ENCODE peak calls at places on chromosomes 16 and 17, in eight cellular contexts. V is HS-27A, F is kidney tubule cell, T is GM19239, G is tibial artery, P is RPMI7951, C is substantia nigra, L is LHCN-M2. R is an unnamed sample.

GRCh38 chr16:51755039-51755501 is 604.0 kb upstream of the SALL1 start:
- DNase-seq in V (no peak), F (peak; percentile 71), T (no peak), G (no peak), P (peak; percentile 47), C (no peak), L (no peak), R (no peak)

GRCh38 chr16:84844561-84845495 is 25.0 kb downstream of the CRISPLD2 start:
- DNase-seq in V (no peak), F (no peak), T (no peak), G (no peak), P (no peak), C (no peak), L (no peak), R (no peak)

GRCh38 chr17:76442341-76443338 is 10.3 kb downstream of the UBE2O start:
- DNase-seq in V (no peak), F (no peak), T (no peak), G (no peak), P (no peak), C (no peak), L (no peak), R (no peak)

GRCh38 chr16:66916518-66916917 is 2.2 kb downstream of the CDH16 start:
- DNase-seq in V (no peak), F (no peak), T (no peak), G (no peak), P (no peak), C (no peak), L (no peak), R (no peak)

GRCh38 chr17:80053102-80053501 is 16.7 kb downstream of the CCDC40 start:
- DNase-seq in V (no peak), F (no peak), T (no peak), G (no peak), P (no peak), C (no peak), L (no peak), R (no peak)

GRCh38 chr17:79792371-79792871 is 4.5 kb downstream of the CBX8 start:
- DNase-seq in V (no peak), F (no peak), T (no peak), G (no peak), P (no peak), C (no peak), L (no peak), R (no peak)

GRCh38 chr17:17698371-17698770 is 17.1 kb downstream of the RAI1 start:
- DNase-seq in V (no peak), F (no peak), T (no peak), G (no peak), P (no peak), C (no peak), L (no peak), R (no peak)

GRCh38 chr17:50498021-50498874 is 10.0 kb upstream of the MYCBPAP start:
- DNase-seq in V (no peak), F (peak; percentile 72), T (no peak), G (no peak), P (no peak), C (no peak), L (no peak), R (no peak)

GRCh38 chr17:5861849-5862248 is 208.3 kb upstream of the WSCD1 start:
- DNase-seq in V (no peak), F (no peak), T (no peak), G (no peak), P (no peak), C (no peak), L (no peak), R (no peak)

GRCh38 chr16:30948956-30949654 is at the start of gene ORAI3:
- DNase-seq in V (no peak), F (peak; percentile 73), T (peak; percentile 78), G (peak; percentile 81), P (peak; percentile 67), C (peak; percentile 59), L (peak; percentile 68), R (peak; percentile 33)

GRCh38 chr17:40936976-40937375 is 470 bp downstream of the KRT23 start:
- DNase-seq in V (no peak), F (peak; percentile 50), T (no peak), G (no peak), P (no peak), C (no peak), L (no peak), R (no peak)

GRCh38 chr16:2439598-2439997 is 10.4 kb downstream of the CCNF start:
- DNase-seq in V (no peak), F (no peak), T (no peak), G (no peak), P (no peak), C (no peak), L (no peak), R (no peak)

GRCh38 chr16:87918866-87919680 is 17.3 kb downstream of the CA5A start:
- DNase-seq in V (no peak), F (no peak), T (no peak), G (peak; percentile 59), P (peak; percentile 81), C (no peak), L (no peak), R (no peak)

GRCh38 chr17:56648814-56649213 is 55.3 kb downstream of the NOG start:
- DNase-seq in V (no peak), F (no peak), T (no peak), G (no peak), P (no peak), C (no peak), L (no peak), R (no peak)

GRCh38 chr17:16351831-16352230 is 1.4 kb downstream of the CENPV start:
- DNase-seq in V (no peak), F (no peak), T (no peak), G (no peak), P (no peak), C (no peak), L (peak; percentile 39), R (no peak)

GRCh38 chr17:63740464-63741181 is 976 bp downstream of the STRADA start:
- DNase-seq in V (no peak), F (peak; percentile 27), T (no peak), G (no peak), P (peak; percentile 9), C (no peak), L (no peak), R (no peak)

GRCh38 chr17:57868775-57869598 is 19.1 kb upstream of the MRPS23 start:
- DNase-seq in V (no peak), F (no peak), T (no peak), G (no peak), P (no peak), C (no peak), L (no peak), R (no peak)

GRCh38 chr16:85327731-85328664 is 215.7 kb upstream of the CIBAR2 start:
- DNase-seq in V (no peak), F (no peak), T (no peak), G (no peak), P (no peak), C (peak; percentile 9), L (no peak), R (no peak)

GRCh38 chr16:74700206-74701040 is at the start of gene MLKL:
- DNase-seq in V (peak; percentile 36), F (peak; percentile 78), T (no peak), G (peak; percentile 67), P (peak; percentile 60), C (no peak), L (peak; percentile 45), R (peak; percentile 44)

GRCh38 chr17:13204607-13205237 is 186.9 kb upstream of the ELAC2 start:
- DNase-seq in V (no peak), F (no peak), T (no peak), G (no peak), P (peak; percentile 10), C (no peak), L (peak; percentile 1), R (peak; percentile 70)

GRCh38 chr17:17350491-17351355 is 47.5 kb downstream of the NT5M start:
- DNase-seq in V (no peak), F (peak; percentile 81), T (no peak), G (no peak), P (peak; percentile 15), C (no peak), L (peak; percentile 51), R (no peak)

GRCh38 chr17:72671034-72671433 is 421.5 kb downstream of the SLC39A11 start:
- DNase-seq in V (no peak), F (no peak), T (no peak), G (no peak), P (no peak), C (no peak), L (no peak), R (no peak)

GRCh38 chr16:17431012-17431411 is 39.7 kb downstream of the XYLT1 start:
- DNase-seq in V (no peak), F (no peak), T (no peak), G (no peak), P (peak; percentile 14), C (no peak), L (peak; percentile 0), R (peak; percentile 25)

GRCh38 chr16:30064746-30065111 is 831 bp upstream of the ALDOA start:
- DNase-seq in V (no peak), F (no peak), T (no peak), G (no peak), P (no peak), C (no peak), L (no peak), R (no peak)

GRCh38 chr16:87877942-87878507 is 8.7 kb upstream of the SLC7A5 start:
- DNase-seq in V (no peak), F (no peak), T (no peak), G (no peak), P (no peak), C (no peak), L (no peak), R (no peak)

GRCh38 chr17:36188891-36189306 is 7.7 kb downstream of the CCL3L1 start:
- DNase-seq in V (no peak), F (no peak), T (peak; percentile 67), G (peak; percentile 45), P (no peak), C (peak; percentile 52), L (peak; percentile 22), R (no peak)

GRCh38 chr17:27496971-27497370 is 40.7 kb downstream of the KSR1 start:
- DNase-seq in V (no peak), F (no peak), T (no peak), G (no peak), P (no peak), C (no peak), L (no peak), R (no peak)

GRCh38 chr16:56930516-56931252 is 1.3 kb upstream of the HERPUD1 start:
- DNase-seq in V (no peak), F (no peak), T (no peak), G (no peak), P (no peak), C (no peak), L (no peak), R (no peak)

GRCh38 chr16:86577314-86577971 is 906 bp upstream of the FOXL1 start:
- DNase-seq in V (no peak), F (no peak), T (no peak), G (no peak), P (no peak), C (no peak), L (no peak), R (peak; percentile 82)

GRCh38 chr17:31803494-31804213 is 55.4 kb downstream of the COPRS start:
- DNase-seq in V (no peak), F (peak; percentile 53), T (no peak), G (no peak), P (no peak), C (no peak), L (no peak), R (peak; percentile 77)

GRCh38 chr16:50368410-50369132 is at the start of gene BRD7:
- DNase-seq in V (no peak), F (peak; percentile 72), T (peak; percentile 92), G (peak; percentile 33), P (peak; percentile 64), C (peak; percentile 54), L (peak; percentile 52), R (peak; percentile 25)

GRCh38 chr17:42325026-42325425 is 36.7 kb downstream of the STAT5A start:
- DNase-seq in V (peak; percentile 54), F (peak; percentile 92), T (no peak), G (no peak), P (peak; percentile 92), C (no peak), L (peak; percentile 92), R (peak; percentile 87)

GRCh38 chr16:85420501-85421337 is 192.4 kb upstream of the GSE1 start:
- DNase-seq in V (no peak), F (peak; percentile 55), T (peak; percentile 89), G (peak; percentile 21), P (peak; percentile 29), C (no peak), L (peak; percentile 29), R (peak; percentile 43)

GRCh38 chr17:7632492-7632894 is 2.6 kb downstream of the SHBG start:
- DNase-seq in V (no peak), F (peak; percentile 43), T (peak; percentile 54), G (no peak), P (peak; percentile 32), C (no peak), L (peak; percentile 43), R (peak; percentile 24)